ENCODE peak calls at places on chromosomes 7 and 10, in seven cellular contexts. R is neuronal stem cell, H is IMR-90, X is mesenchymal stem cell, Y is mesendoderm, B is H9, W is H1. G is an unnamed sample.

GRCh38 chr7:22333680-22334141 is 23.2 kb downstream of the RAPGEF5 start:
- DNase-seq in Y (no peak), W (no peak), R (no peak), H (no peak), B (no peak), X (no peak), G (no peak)

GRCh38 chr7:40921589-40922315 is 781.1 kb downstream of the INHBA start:
- DNase-seq in W (no peak), R (no peak), Y (no peak), H (no peak), B (no peak), X (no peak), G (no peak)

GRCh38 chr10:23204773-23205172 is 12.7 kb downstream of the PTF1A start:
- DNase-seq in W (no peak), Y (peak), B (peak), X (no peak), R (no peak), H (no peak), G (no peak)

GRCh38 chr7:134293029-134293740 is 23.5 kb downstream of the SLC35B4 start:
- DNase-seq in W (no peak), H (no peak), B (no peak), R (no peak), X (no peak), Y (no peak), G (no peak)

GRCh38 chr10:42999385-43000020 is 77.4 kb upstream of the RET start:
- DNase-seq in Y (no peak), R (no peak), W (no peak), H (no peak), X (no peak), B (no peak), G (no peak)

GRCh38 chr7:131581241-131582157 is 25.1 kb upstream of the PODXL start:
- DNase-seq in W (no peak), H (no peak), Y (no peak), R (no peak), B (peak), X (no peak), G (no peak)

GRCh38 chr10:21508987-21509334 is 16.5 kb downstream of the SKIDA1 start:
- DNase-seq in W (no peak), H (no peak), X (no peak), R (no peak), B (no peak), Y (peak), G (no peak)

GRCh38 chr10:71837085-71837827 is 13.8 kb downstream of the PSAP start:
- DNase-seq in H (no peak), B (peak), W (no peak), X (no peak), R (no peak), Y (peak), G (peak)

GRCh38 chr10:30056767-30057355 is 2.5 kb downstream of the JCAD start:
- DNase-seq in R (no peak), X (peak), W (no peak), B (no peak), H (no peak), Y (peak), G (no peak)

DNA sequence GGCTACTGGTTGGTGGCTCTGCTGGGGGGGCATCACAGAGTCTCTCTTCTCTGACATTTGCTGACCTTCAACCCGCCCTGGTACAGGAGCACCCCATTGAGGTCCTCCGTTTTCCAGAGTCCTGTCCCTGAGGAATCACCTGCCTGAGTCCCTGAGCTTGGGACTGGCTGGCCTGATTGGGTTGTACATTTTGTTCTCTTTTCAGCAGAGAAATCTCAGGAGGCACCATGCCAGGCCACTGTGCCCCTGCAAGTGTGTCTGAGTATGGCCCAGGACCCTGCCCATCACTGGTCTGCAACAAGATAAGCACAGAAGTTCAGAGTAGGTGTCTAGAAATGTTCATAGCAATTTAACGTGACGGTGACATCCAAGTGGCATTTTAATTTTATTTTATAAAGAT is 131.2 kb downstream of the CUX1 start:
- DNase-seq in H (no peak), Y (no peak), X (no peak), B (no peak), W (no peak), R (no peak), G (no peak)
- H4K8ac ChIP-seq in H (no peak), Y (no peak), X (no peak), B (no peak), W (no peak), R (no peak), G (no peak)

DNA sequence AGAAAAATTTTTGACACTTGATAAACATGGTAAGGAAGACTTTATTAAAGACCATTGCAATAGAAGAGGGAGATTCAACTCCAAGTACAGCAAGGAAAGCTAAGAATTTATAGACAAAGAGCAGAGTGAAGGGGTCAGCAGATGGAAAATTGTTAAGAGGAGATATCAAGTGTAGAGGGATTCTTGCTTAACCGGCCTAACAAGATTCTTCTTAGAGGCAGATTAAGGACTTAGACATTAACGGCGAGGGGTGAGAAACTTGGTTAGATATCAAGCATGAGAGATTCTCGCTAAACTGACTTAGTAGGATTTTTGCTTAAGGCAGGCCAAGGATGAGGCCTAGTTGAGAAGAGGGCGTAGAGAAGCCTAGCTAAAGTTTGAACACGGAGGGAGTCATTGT is 76.0 kb downstream of the ITGB1 start:
- DNase-seq in W (no peak), H (no peak), B (no peak), R (no peak), X (no peak), Y (peak), G (peak)
- H4K8ac ChIP-seq in W (no peak), H (no peak), B (no peak), R (no peak), X (no peak), Y (no peak), G (no peak)

GRCh38 chr10:51363415-51363814 is 289.1 kb downstream of the PRKG1 start:
- DNase-seq in W (no peak), R (no peak), Y (no peak), X (no peak), H (no peak), B (no peak), G (no peak)

GRCh38 chr10:51369903-51370302 is 295.6 kb downstream of the PRKG1 start:
- DNase-seq in R (no peak), X (peak), H (peak), W (no peak), Y (no peak), B (no peak), G (no peak)

GRCh38 chr10:51368943-51369342 is 294.7 kb downstream of the PRKG1 start:
- DNase-seq in R (no peak), B (no peak), W (no peak), Y (peak), H (no peak), X (no peak), G (no peak)

GRCh38 chr10:51367120-51367519 is 292.8 kb downstream of the PRKG1 start:
- DNase-seq in B (no peak), R (no peak), Y (peak), H (no peak), X (no peak), W (no peak), G (no peak)

GRCh38 chr10:51366044-51366443 is 291.8 kb downstream of the PRKG1 start:
- DNase-seq in X (no peak), Y (no peak), R (no peak), H (no peak), W (no peak), B (no peak), G (no peak)
- H4K8ac ChIP-seq in X (no peak), Y (no peak), R (no peak), H (no peak), W (no peak), B (no peak), G (no peak)

DNA sequence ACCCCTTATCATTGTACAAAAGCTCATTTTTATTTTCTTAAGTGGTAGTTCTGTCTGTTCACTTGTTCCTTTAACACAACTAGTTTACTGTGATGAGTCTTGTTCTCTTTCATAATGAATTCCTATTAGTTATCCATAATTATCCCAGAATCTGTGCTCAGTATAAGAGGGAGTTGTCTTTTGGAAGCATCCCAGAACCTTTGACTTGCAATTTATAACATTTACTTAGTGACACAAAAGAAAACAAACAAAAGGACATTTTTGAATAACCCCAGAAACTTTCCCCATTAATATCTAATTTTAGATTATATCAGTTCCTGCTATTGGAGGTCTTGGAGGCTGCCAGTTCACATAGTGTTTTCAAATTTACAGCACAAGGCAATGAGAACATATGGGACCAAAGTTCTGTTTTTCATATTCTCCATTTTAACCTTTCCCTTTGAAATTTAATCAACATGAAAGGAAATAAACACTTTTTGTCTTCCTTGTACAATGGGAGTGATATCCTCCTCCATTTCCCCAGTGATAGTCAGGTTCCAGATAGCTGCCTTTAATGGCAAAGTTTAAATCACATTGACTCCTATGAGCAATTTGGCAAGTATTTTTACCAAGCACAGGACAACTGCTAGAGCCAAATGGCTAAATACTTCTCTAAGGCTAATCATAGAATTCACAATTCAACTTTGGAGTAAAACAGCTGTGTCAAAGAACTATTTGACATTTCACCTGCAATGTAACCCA is 37.1 kb upstream of the GNAT3 start:
- DNase-seq in X (no peak), W (no peak), B (no peak), R (no peak), H (peak), Y (no peak), G (no peak)
- H4K8ac ChIP-seq in X (no peak), W (no peak), B (no peak), R (no peak), H (no peak), Y (no peak), G (no peak)

DNA sequence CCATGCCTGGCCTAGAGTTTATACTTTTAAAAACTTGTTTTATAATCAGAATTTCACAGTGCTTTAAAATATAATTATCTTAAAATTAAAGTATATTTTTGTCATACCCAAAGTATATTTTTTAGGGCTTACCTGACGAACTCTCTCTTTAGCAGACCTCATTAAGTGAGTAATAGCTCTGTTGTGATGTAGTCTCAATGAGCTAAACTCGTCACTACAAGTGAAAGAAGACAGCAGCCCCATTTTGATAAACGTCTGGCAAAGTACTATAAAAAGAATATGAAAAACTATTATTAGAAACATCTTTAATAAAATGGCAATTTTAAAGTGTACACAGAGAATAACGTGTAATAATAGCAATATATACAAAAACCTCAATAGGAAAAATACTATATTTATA is 18.6 kb downstream of the ANKRD61 start:
- DNase-seq in R (no peak), B (no peak), X (no peak), Y (no peak), H (no peak), W (no peak), G (no peak)
- H4K8ac ChIP-seq in R (no peak), B (no peak), X (no peak), Y (no peak), H (no peak), W (no peak), G (no peak)

GRCh38 chr7:95682913-95683312 is 86.6 kb upstream of the PDK4 start:
- DNase-seq in Y (no peak), W (no peak), X (no peak), R (no peak), H (no peak), B (no peak), G (no peak)
- H4K8ac ChIP-seq in Y (no peak), W (no peak), X (no peak), R (no peak), H (no peak), B (no peak), G (no peak)

GRCh38 chr7:26855421-26855820 is 9.0 kb downstream of the SKAP2 start:
- DNase-seq in Y (no peak), H (no peak), W (no peak), R (no peak), X (no peak), B (no peak), G (no peak)

GRCh38 chr7:26854932-26855331 is 9.5 kb downstream of the SKAP2 start:
- DNase-seq in H (no peak), X (no peak), R (no peak), Y (no peak), W (no peak), B (no peak), G (no peak)

GRCh38 chr7:26857534-26858228 is 6.7 kb downstream of the SKAP2 start:
- DNase-seq in X (peak), W (no peak), H (peak), B (peak), R (peak), Y (peak), G (no peak)

GRCh38 chr7:26857170-26857533 is 7.2 kb downstream of the SKAP2 start:
- DNase-seq in Y (no peak), R (no peak), H (no peak), W (no peak), B (no peak), X (no peak), G (no peak)

GRCh38 chr7:26856481-26856880 is 7.9 kb downstream of the SKAP2 start:
- DNase-seq in B (no peak), H (peak), R (no peak), Y (peak), X (no peak), W (no peak), G (no peak)
- H4K8ac ChIP-seq in B (no peak), H (no peak), R (no peak), Y (no peak), X (no peak), W (no peak), G (no peak)